ENCODE peak calls at places on chromosomes 4 and X, in eight cellular contexts. C is HFF-Myc, A is fibroblast of lung, L is osteoblast, H is GM23338, F is MM.1S, V is NT2/D1, R is IMR-90. J is an unnamed sample.
A peak's percentile ranks its signal among the peaks of the same experiment; 100 is the strongest.

GRCh38 chrX:116961872-116962582 is 499.3 kb upstream of the CT83 start:
- DNase-seq in R (no peak), L (no peak), A (no peak), H (peak; percentile 8), V (peak; percentile 3), F (no peak), C (no peak), J (no peak)

GRCh38 chrX:32483534-32484136 is 727.7 kb downstream of the DMD start:
- DNase-seq in L (no peak), V (no peak), F (peak; percentile 6), R (no peak), H (peak; percentile 56), C (no peak), A (no peak), J (peak; percentile 15)

GRCh38 chrX:8579602-8580001 is 115.0 kb downstream of the VCX3B start:
- DNase-seq in A (no peak), C (no peak), R (no peak), F (no peak), L (no peak), H (peak; percentile 5), V (no peak), J (no peak)

GRCh38 chrX:140355922-140356321 is 148.9 kb downstream of the SOX3 start:
- DNase-seq in F (no peak), H (no peak), C (no peak), R (no peak), A (no peak), V (no peak), L (no peak), J (no peak)

GRCh38 chrX:82649645-82650044 is 858.4 kb upstream of the POU3F4 start:
- DNase-seq in H (no peak), L (no peak), R (no peak), A (no peak), V (no peak), F (no peak), C (no peak), J (no peak)

GRCh38 chr4:108342325-108342986 is 173.7 kb upstream of the LEF1 start:
- DNase-seq in L (no peak), V (no peak), C (no peak), F (peak; percentile 56), A (no peak), H (no peak), R (no peak), J (no peak)

GRCh38 chrX:123833387-123833786 is 26.5 kb upstream of the XIAP start:
- DNase-seq in F (peak; percentile 63), R (peak; percentile 39), L (peak; percentile 82), V (no peak), C (no peak), H (peak; percentile 50), A (peak; percentile 15), J (peak; percentile 82)

GRCh38 chrX:24619647-24620046 is 27.5 kb downstream of the PCYT1B start:
- DNase-seq in H (no peak), C (peak; percentile 21), F (no peak), L (no peak), V (no peak), A (peak; percentile 60), R (peak; percentile 38), J (peak; percentile 77)

GRCh38 chr4:7630559-7631287 is 196.0 kb upstream of the PSAPL1 start:
- DNase-seq in H (no peak), F (no peak), R (peak; percentile 89), C (peak; percentile 61), L (peak; percentile 97), V (no peak), A (peak; percentile 93), J (no peak)

GRCh38 chr4:5782829-5783476 is 72.0 kb downstream of the EVC start:
- DNase-seq in H (no peak), V (no peak), C (no peak), A (no peak), R (no peak), F (no peak), L (no peak), J (no peak)

GRCh38 chr4:69936566-69936965 is 5.7 kb downstream of the CSN1S1 start:
- DNase-seq in F (no peak), H (no peak), L (no peak), R (no peak), C (no peak), V (no peak), A (peak; percentile 7), J (no peak)

GRCh38 chr4:162939086-162939485 is 227.6 kb downstream of the NAF1 start:
- DNase-seq in L (peak; percentile 11), C (no peak), H (no peak), F (no peak), A (no peak), V (no peak), R (no peak), J (no peak)

DNA sequence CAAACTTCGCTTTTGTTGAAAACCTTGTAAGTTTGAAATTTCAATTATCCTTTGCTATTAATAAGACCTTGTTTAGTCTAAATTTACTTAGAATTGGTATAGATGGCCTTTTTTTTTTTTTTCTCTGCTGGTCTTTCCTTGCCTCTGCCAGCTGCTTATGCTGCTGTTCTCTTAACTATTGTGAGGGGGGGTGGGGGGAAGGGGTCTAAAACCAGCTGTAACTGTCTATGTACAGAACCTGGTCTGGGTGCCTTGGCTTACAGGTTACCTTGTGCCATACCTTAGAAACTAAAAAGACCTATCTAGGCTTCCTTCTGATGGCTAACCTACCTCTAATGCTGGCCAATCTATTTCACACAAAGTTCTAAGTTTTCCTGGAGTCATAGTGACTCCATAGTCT is 1.0 kb downstream of the UGT2B17 start:
- DNase-seq in H (no peak), A (no peak), F (peak; percentile 56), R (no peak), V (no peak), C (no peak), L (no peak), J (no peak)
- H3K4me3 ChIP-seq in H (no peak overlapping the region), A (no peak overlapping the region), F (no peak overlapping the region), R (no peak overlapping the region), V (no peak overlapping the region), C (no peak overlapping the region), L (no peak overlapping the region), J (no peak overlapping the region)

GRCh38 chrX:125711103-125711502 is 391.4 kb downstream of the TEX13C start:
- DNase-seq in F (no peak), H (no peak), R (no peak), V (no peak), L (no peak), A (no peak), C (no peak), J (no peak)
- H3K4me3 ChIP-seq in F (no peak overlapping the region), H (no peak overlapping the region), R (no peak overlapping the region), V (no peak overlapping the region), L (no peak overlapping the region), A (no peak overlapping the region), C (no peak overlapping the region), J (no peak overlapping the region)

GRCh38 chrX:130523460-130524394 is 121.9 kb downstream of the RBMX2 start:
- DNase-seq in H (peak; percentile 70), C (no peak), R (no peak), L (no peak), A (peak; percentile 2), V (no peak), F (no peak), J (no peak)
- H3K4me3 ChIP-seq in H (peak overlapping the region; percentile 68), C (peak overlapping the region; percentile 44), R (peak overlapping the region; percentile 33), L (peak overlapping the region; percentile 59), A (peak overlapping the region; percentile 38), V (no peak overlapping the region), F (no peak overlapping the region), J (no peak overlapping the region)

GRCh38 chrX:71623714-71624113 is 5.4 kb upstream of the CXCR3 start:
- DNase-seq in C (no peak), V (no peak), F (no peak), R (no peak), A (no peak), L (no peak), H (no peak), J (no peak)
- H3K4me3 ChIP-seq in C (no peak overlapping the region), V (no peak overlapping the region), F (no peak overlapping the region), R (no peak overlapping the region), A (no peak overlapping the region), L (no peak overlapping the region), H (no peak overlapping the region), J (no peak overlapping the region)

DNA sequence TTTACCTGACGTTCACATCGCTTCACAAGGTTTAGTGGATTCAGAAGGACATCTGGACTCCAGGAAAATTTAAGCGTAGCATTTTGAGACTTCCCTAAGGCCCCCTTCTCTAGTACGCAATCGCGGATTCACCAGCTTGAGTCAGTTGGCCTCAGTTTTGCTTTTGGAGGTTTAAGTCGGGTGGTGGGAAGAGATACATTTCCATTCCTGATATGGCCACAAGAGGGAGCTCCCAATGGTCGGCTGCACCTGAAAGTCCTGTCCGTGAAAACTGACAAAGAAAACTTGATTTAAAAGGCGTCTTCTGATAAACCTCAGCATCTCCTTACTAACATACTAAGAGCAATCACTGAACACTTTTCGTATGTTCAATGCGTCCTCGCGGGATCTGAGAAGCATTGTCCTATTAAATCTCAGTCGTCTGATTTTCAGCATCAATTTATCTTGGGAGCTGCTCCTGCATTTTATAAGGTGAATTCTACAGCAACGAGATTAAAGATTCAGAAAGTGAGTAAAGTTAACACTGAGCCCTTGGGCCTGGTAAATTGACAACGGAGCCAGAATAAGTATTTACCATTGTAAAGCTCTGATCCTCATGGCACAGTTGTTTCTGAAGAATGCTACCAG is 50.6 kb downstream of the LGI2 start:
- DNase-seq in F (peak; percentile 79), H (peak; percentile 82), A (peak; percentile 59), R (peak; percentile 62), V (peak; percentile 73), L (peak; percentile 88), C (peak; percentile 39), J (peak; percentile 60)
- H3K4me3 ChIP-seq in F (peak overlapping the region; percentile 43), H (no peak overlapping the region), A (no peak overlapping the region), R (no peak overlapping the region), V (no peak overlapping the region), L (no peak overlapping the region), C (no peak overlapping the region), J (no peak overlapping the region)

DNA sequence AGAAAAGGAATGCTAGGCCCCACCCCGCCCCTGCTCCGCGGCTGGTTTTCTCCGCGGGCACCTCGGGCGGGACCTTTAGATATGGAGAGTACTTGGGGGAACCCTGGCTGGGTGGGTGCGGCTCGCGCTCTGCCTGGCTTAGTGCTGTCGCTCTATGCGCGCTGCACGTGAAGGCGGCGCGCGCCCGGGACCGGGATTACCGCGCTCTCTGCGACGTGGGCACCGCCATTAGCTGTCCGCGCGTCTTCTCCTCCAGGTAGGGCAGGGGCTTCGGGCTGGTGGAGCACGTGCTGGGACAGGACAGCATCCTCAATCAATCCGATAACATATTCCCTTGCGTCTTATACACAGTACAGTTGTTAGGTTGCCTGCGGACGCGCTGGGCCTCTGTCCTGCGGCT is 56.0 kb downstream of the MAGEB10 start:
- DNase-seq in C (no peak), H (peak; percentile 33), V (no peak), L (no peak), R (no peak), A (no peak), F (no peak), J (no peak)
- H3K4me3 ChIP-seq in C (no peak overlapping the region), H (peak overlapping the region; percentile 38), V (no peak overlapping the region), L (no peak overlapping the region), R (no peak overlapping the region), A (no peak overlapping the region), F (no peak overlapping the region), J (no peak overlapping the region)